ENCODE peak calls at places on chromosomes 7 and 10, in nine cellular contexts. U is activated CD4-positive, alpha-beta T cell treated with anti-CD3 and anti-CD28 coated beads, Interleukin-2, amount 50 U/mL, for 1 hour; F is GM03348; I is stimulated activated CD4-positive, alpha-beta T cell treated with anti-CD3 and anti-CD28 coated beads, Interleukin-15, amount 100 ng/mL, for 1 hour; P is neuronal stem cell; Z is mammary epithelial cell; N is nephron progenitor cell; L is CD4-positive, alpha-beta T cell; J is fibroblast of pulmonary artery. X is an unnamed sample.

GRCh38 chr7:32145911-32146310 is 75.7 kb upstream of the PDE1C start:
- DNase-seq in P (no peak), L (no peak), U (no peak), N (no peak), J (no peak), I (no peak), F (no peak), Z (no peak), X (no peak)

GRCh38 chr10:703118-703517 is 13.7 kb upstream of the DIP2C start:
- DNase-seq in L (no peak), J (no peak), Z (no peak), U (no peak), P (no peak), F (no peak), N (no peak), I (no peak), X (no peak)

GRCh38 chr7:12554421-12554820 is 16.1 kb upstream of the SCIN start:
- DNase-seq in F (no peak), Z (no peak), L (no peak), J (no peak), N (no peak), U (no peak), P (no peak), I (no peak), X (no peak)

GRCh38 chr7:155282671-155283070 is 15.0 kb upstream of the INSIG1 start:
- DNase-seq in J (no peak), L (no peak), Z (no peak), N (no peak), P (no peak), I (no peak), U (no peak), F (no peak), X (no peak)

GRCh38 chr10:35639651-35640311 is 2.3 kb downstream of the FZD8 start:
- DNase-seq in F (peak), J (peak), P (peak), N (peak), L (no peak), Z (peak), I (no peak), U (no peak), X (no peak)

GRCh38 chr10:115093286-115093775 is at the start of gene ATRNL1:
- DNase-seq in U (no peak), L (no peak), P (peak), F (peak), J (peak), I (no peak), N (peak), Z (peak), X (no peak)

GRCh38 chr10:132132391-132132841 is 54.3 kb upstream of the DPYSL4 start:
- DNase-seq in I (no peak), L (no peak), F (peak), N (no peak), J (no peak), P (no peak), U (no peak), Z (no peak), X (no peak)

GRCh38 chr10:5614081-5614721 is 52.2 kb downstream of the ASB13 start:
- DNase-seq in Z (no peak), F (peak), L (no peak), U (no peak), P (no peak), J (peak), N (no peak), I (no peak), X (no peak)

GRCh38 chr10:33122014-33122788 is 164.2 kb upstream of the ITGB1 start:
- DNase-seq in N (no peak), I (no peak), F (peak), J (peak), U (no peak), P (no peak), L (no peak), Z (no peak), X (no peak)

GRCh38 chr7:1352656-1353286 is 106.5 kb downstream of the MICALL2 start:
- DNase-seq in N (no peak), L (no peak), F (no peak), J (no peak), P (no peak), Z (no peak), U (no peak), I (no peak), X (no peak)

GRCh38 chr10:58660577-58661255 is 148.0 kb downstream of the BICC1 start:
- DNase-seq in U (no peak), N (no peak), J (no peak), I (no peak), F (peak), L (no peak), P (no peak), Z (peak), X (no peak)

GRCh38 chr10:114534480-114535095 is 123.5 kb downstream of the ABLIM1 start:
- DNase-seq in I (no peak), N (no peak), P (no peak), F (no peak), L (no peak), Z (no peak), J (peak), U (no peak), X (no peak)

GRCh38 chr10:76558586-76558985 is 1079.0 kb downstream of the KCNMA1 start:
- DNase-seq in Z (peak), L (no peak), P (no peak), U (no peak), J (peak), I (no peak), F (peak), N (no peak), X (no peak)

GRCh38 chr10:71232089-71232998 is 20.0 kb downstream of the UNC5B start:
- DNase-seq in F (peak), N (no peak), P (no peak), Z (no peak), U (no peak), J (peak), L (no peak), I (no peak), X (no peak)